ENCODE peak calls at places on chromosomes 5 and 9, in four cellular contexts. S is HCT116, Y is heart right ventricle, W is left ventricle myocardium inferior. Q is an unnamed sample.

GRCh38 chr5:160167623-160168165 is 48.4 kb upstream of the PWWP2A start:
- DNase-seq in S (no peak), Y (no peak), W (no peak), Q (peak)

GRCh38 chr9:123090198-123090896 is 56.9 kb downstream of the GPR21 start:
- DNase-seq in W (no peak), Y (no peak), S (no peak), Q (no peak)

GRCh38 chr9:134560206-134560605 is 81.4 kb upstream of the COL5A1 start:
- DNase-seq in S (no peak), Y (no peak), W (no peak), Q (no peak)

GRCh38 chr5:42900734-42901133 is 89.0 kb upstream of the SELENOP start:
- DNase-seq in S (no peak), W (no peak), Y (no peak), Q (no peak)

GRCh38 chr5:78953092-78953800 is 31.9 kb downstream of the ARSB start:
- DNase-seq in W (no peak), S (no peak), Y (no peak), Q (peak)

GRCh38 chr5:154570572-154571324 is 92.7 kb upstream of the HAND1 start:
- DNase-seq in S (no peak), Y (no peak), W (no peak), Q (no peak)

GRCh38 chr5:59034498-59035186 is 451.8 kb downstream of the RAB3C start:
- DNase-seq in Y (no peak), W (no peak), S (no peak), Q (peak)

GRCh38 chr5:42801516-42802166 is 10.1 kb downstream of the SELENOP start:
- DNase-seq in S (no peak), W (no peak), Y (no peak), Q (no peak)

GRCh38 chr5:132012385-132013005 is 1.0 kb upstream of the ACSL6 start:
- DNase-seq in Y (peak), S (no peak), W (peak), Q (peak)

GRCh38 chr9:120927125-120928014 is 774 bp upstream of the TRAF1 start:
- DNase-seq in Y (no peak), W (no peak), S (no peak), Q (no peak)

GRCh38 chr5:142235050-142235797 is 89.6 kb downstream of the SPRY4 start:
- DNase-seq in S (no peak), Y (no peak), W (no peak), Q (peak)

GRCh38 chr5:112254303-112254702 is 164.8 kb downstream of the EPB41L4A start:
- DNase-seq in S (no peak), Y (no peak), W (no peak), Q (no peak)

GRCh38 chr5:169106906-169107305 is 194.0 kb downstream of the SLIT3 start:
- DNase-seq in W (no peak), S (no peak), Y (no peak), Q (no peak)

GRCh38 chr5:178732281-178732680 is 1.8 kb upstream of the ZNF354A start:
- DNase-seq in Y (no peak), W (no peak), S (no peak), Q (no peak)

GRCh38 chr9:130491830-130492465 is 47.2 kb downstream of the ASS1 start:
- DNase-seq in Y (no peak), W (no peak), S (no peak), Q (no peak)

GRCh38 chr5:180323929-180324632 is 29.1 kb downstream of the GFPT2 start:
- DNase-seq in W (no peak), Y (no peak), S (no peak), Q (peak)

GRCh38 chr5:62029303-62029702 is 276.7 kb upstream of the KIF2A start:
- DNase-seq in W (no peak), S (no peak), Y (no peak), Q (peak)

GRCh38 chr5:40991981-40992559 is 79.1 kb downstream of the MROH2B start:
- DNase-seq in W (no peak), S (no peak), Y (no peak), Q (no peak)

GRCh38 chr5:107274576-107274975 is 396.2 kb downstream of the EFNA5 start:
- DNase-seq in W (no peak), S (no peak), Y (no peak), Q (no peak)

GRCh38 chr9:133528001-133528886 is 3.5 kb upstream of the MYMK start:
- DNase-seq in W (no peak), S (no peak), Y (no peak), Q (no peak)

GRCh38 chr9:133173056-133173455 is 9.3 kb upstream of the GBGT1 start:
- DNase-seq in Y (no peak), S (no peak), W (no peak), Q (no peak)

GRCh38 chr5:1016036-1016435 is 7.4 kb downstream of the NKD2 start:
- DNase-seq in S (no peak), W (peak), Y (no peak), Q (no peak)

GRCh38 chr5:124906339-124907097 is 160.1 kb upstream of the ZNF608 start:
- DNase-seq in W (peak), Y (peak), S (no peak), Q (peak)

GRCh38 chr9:1049641-1050040 is 516 bp upstream of the DMRT2 start:
- DNase-seq in W (no peak), S (no peak), Y (no peak), Q (peak)

GRCh38 chr9:126155756-126156664 is 170.6 kb upstream of the MVB12B start:
- DNase-seq in W (no peak), Y (no peak), S (no peak), Q (no peak)

GRCh38 chr5:179292681-179293080 is 52.6 kb downstream of the ADAMTS2 start:
- DNase-seq in W (no peak), S (no peak), Y (no peak), Q (no peak)

GRCh38 chr5:1796371-1797108 is 3.1 kb downstream of the MRPL36 start:
- DNase-seq in S (no peak), Y (no peak), W (no peak), Q (no peak)

GRCh38 chr9:97786341-97786740 is 66.7 kb upstream of the FOXE1 start:
- DNase-seq in Y (no peak), S (peak), W (no peak), Q (peak)

GRCh38 chr5:64625678-64626077 is 64.6 kb upstream of the SHISAL2B start:
- DNase-seq in Y (no peak), S (no peak), W (no peak), Q (no peak)

GRCh38 chr9:90099262-90099982 is 494.6 kb downstream of the GADD45G start:
- DNase-seq in W (no peak), S (no peak), Y (no peak), Q (peak)

GRCh38 chr5:43839218-43839617 is 236.2 kb downstream of the NNT start:
- DNase-seq in W (no peak), S (no peak), Y (no peak), Q (peak)

GRCh38 chr5:100772011-100772410 is 131.1 kb downstream of the ST8SIA4 start:
- DNase-seq in W (no peak), S (no peak), Y (no peak), Q (no peak)

GRCh38 chr5:155539958-155540595 is 526.5 kb downstream of the KIF4B start:
- DNase-seq in W (no peak), Y (no peak), S (no peak), Q (no peak)

GRCh38 chr9:16331527-16331926 is 538.9 kb downstream of the BNC2 start:
- DNase-seq in W (no peak), Y (no peak), S (no peak), Q (no peak)

GRCh38 chr9:127595606-127596005 is 16.5 kb upstream of the STXBP1 start:
- DNase-seq in S (no peak), Y (no peak), W (no peak), Q (no peak)

GRCh38 chr5:112787261-112787660 is 49.6 kb downstream of the APC start:
- DNase-seq in W (no peak), S (no peak), Y (no peak), Q (peak)

GRCh38 chr5:147675168-147675567 is 107.4 kb downstream of the JAKMIP2 start:
- DNase-seq in W (no peak), S (no peak), Y (no peak), Q (peak)
- TF ChIP-seq CTCF in W (no peak), S (peak), Y (no peak), Q (no peak)

GRCh38 chr9:87405677-87406544 is 91.8 kb upstream of the DAPK1 start:
- DNase-seq in W (no peak), S (no peak), Y (no peak), Q (peak)
- H3K4me3 ChIP-seq in W (no peak), S (no peak), Y (no peak), Q (no peak)

GRCh38 chr5:171750316-171750788 is 35.3 kb upstream of the SMIM23 start:
- DNase-seq in S (peak), Y (peak), W (peak), Q (peak)
- TF ChIP-seq CTCF in S (peak), Y (peak), W (peak), Q (no peak)

GRCh38 chr5:14190194-14191164 is 47.3 kb downstream of the TRIO start:
- DNase-seq in W (no peak), S (peak), Y (no peak), Q (peak)
- H3K4me3 ChIP-seq in W (peak), S (no peak), Y (peak), Q (no peak)

DNA sequence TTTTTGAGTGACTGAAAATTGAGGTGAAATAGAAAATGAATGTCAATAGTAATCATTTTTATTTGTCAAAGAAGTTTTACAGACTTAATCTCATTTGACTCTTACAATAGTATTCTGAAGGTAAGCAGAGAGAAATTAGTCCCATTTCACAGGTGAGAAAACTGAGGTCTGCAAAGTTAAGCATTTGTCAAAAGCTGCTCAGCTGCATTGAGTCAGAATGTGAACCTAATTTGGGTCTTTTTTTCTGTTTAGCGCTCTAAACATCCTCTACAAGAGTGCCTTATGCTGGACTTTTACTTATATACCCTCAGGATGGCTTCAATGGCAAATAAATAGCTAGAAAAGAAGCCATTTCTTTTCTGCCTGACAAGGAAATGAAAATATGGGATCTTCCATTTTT is 135.7 kb downstream of the RASGRF2 start:
- DNase-seq in W (no peak), S (no peak), Y (no peak), Q (no peak)
- TF ChIP-seq CTCF in W (no peak), S (no peak), Y (no peak), Q (no peak)

DNA sequence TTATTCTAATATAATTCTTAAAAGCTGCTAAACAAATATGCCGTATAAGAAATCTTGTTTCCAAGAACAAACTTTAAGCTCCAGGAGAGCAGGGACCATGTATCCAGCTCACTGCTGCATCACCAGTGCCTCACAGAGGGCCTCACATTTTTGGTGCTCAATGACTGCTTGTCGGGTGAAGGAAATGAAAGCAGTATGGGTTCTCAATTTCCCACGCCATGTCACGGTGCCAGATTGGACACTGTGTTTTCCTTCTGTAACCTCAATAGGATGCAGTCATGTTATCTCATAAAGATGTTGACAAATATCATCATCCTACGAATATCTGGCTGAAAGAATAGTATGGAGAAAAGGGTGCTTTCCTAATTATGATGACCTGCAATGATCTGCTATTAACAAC is 64.7 kb downstream of the POU5F2 start:
- DNase-seq in Y (no peak), W (no peak), S (no peak), Q (no peak)
- H3K4me3 ChIP-seq in Y (no peak), W (no peak), S (no peak), Q (no peak)

DNA sequence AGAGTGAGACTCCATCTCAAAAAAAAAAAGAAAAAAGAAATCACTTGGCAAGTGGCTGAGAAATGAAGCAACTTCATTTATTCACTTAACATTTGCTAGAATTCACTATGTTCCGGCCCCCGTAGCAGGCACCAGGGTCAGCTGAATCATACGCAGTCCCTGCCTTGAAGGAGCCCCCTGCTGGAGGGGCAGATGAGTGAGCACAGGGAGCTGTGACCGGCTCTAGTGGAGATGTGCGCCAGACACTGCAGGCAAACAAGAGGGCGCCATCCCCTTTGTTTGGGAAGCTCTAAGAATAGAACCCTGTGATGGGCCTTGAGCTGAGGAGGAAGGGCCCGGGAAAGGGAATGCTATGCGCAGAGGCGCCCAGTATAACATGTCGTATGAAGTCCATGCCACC is 20.2 kb upstream of the RPL26L1 start:
- DNase-seq in Y (no peak), S (peak), W (no peak), Q (peak)
- TF ChIP-seq CTCF in Y (no peak), S (peak), W (peak), Q (peak)

GRCh38 chr5:139392324-139392677 is 2.6 kb upstream of the MZB1 start:
- DNase-seq in S (no peak), W (no peak), Y (no peak), Q (no peak)
- H3K4me3 ChIP-seq in S (peak), W (peak), Y (peak), Q (peak)

GRCh38 chr5:145931718-145932117 is 4.7 kb upstream of the SH3RF2 start:
- DNase-seq in Y (no peak), S (no peak), W (no peak), Q (no peak)

GRCh38 chr5:145936401-145937131 is at the start of gene SH3RF2:
- DNase-seq in W (peak), Y (peak), S (peak), Q (peak)

GRCh38 chr5:145937432-145938250 is 1.3 kb downstream of the SH3RF2 start:
- DNase-seq in W (no peak), S (peak), Y (no peak), Q (peak)

GRCh38 chr5:145938699-145939531 is 2.5 kb downstream of the SH3RF2 start:
- DNase-seq in Y (no peak), W (no peak), S (no peak), Q (no peak)

DNA sequence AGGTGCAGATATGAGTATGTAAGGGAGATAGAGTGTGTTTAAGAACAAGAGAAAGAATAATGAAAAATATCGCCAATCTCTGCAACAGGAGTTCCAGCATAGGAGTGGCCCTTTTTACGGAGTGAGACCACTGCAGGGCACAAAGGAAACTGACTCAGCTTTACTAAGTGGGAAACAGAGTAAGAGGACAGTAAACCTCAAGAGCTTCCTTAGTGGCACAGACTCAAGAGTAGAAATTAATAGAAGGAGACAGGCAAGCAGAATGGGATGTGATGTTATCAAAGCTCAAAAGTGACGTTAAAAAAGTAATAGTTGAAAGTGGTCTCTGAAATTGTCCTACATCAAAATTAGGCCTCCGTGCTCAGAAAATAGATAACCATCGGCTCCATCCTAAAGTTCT is 2.1 kb upstream of the SH3RF2 start:
- DNase-seq in W (no peak), Y (no peak), S (no peak), Q (no peak)
- TF ChIP-seq CTCF in W (no peak), Y (no peak), S (no peak), Q (no peak)